ENCODE peak calls at places on chromosomes 11 and 22, in six cellular contexts. D, B, H, O, J and N are unnamed samples.
A peak's percentile ranks its signal among the peaks of the same experiment; 100 is the strongest.

GRCh38 chr11:125338886-125339811 is 156.9 kb downstream of the FEZ1 start:
- DNase-seq in O (no peak), B (no peak), D (no peak), J (no peak), H (no peak), N (no peak)

GRCh38 chr11:60098508-60098907 is 10.0 kb downstream of the MS4A2 start:
- DNase-seq in J (no peak), B (no peak), H (no peak), D (no peak), O (no peak), N (no peak)

GRCh38 chr11:119481667-119482400 is 58.9 kb upstream of the THY1 start:
- DNase-seq in O (no peak), H (no peak), B (no peak), D (no peak), J (peak; percentile 45), N (no peak)

GRCh38 chr11:86816251-86816726 is 15.9 kb downstream of the PRSS23 start:
- DNase-seq in D (peak; percentile 58), H (no peak), J (no peak), O (no peak), B (no peak), N (no peak)

GRCh38 chr22:45972091-45972867 is 4.7 kb downstream of the WNT7B start:
- DNase-seq in B (no peak), O (peak; percentile 23), H (no peak), J (no peak), D (no peak), N (no peak)

GRCh38 chr11:84793318-84793717 is 833.8 kb downstream of the DLG2 start:
- DNase-seq in H (no peak), D (no peak), J (no peak), O (no peak), B (no peak), N (no peak)

GRCh38 chr22:19687561-19688300 is 26.6 kb upstream of the SEPTIN5 start:
- DNase-seq in B (no peak), D (no peak), O (no peak), J (no peak), H (no peak), N (no peak)

GRCh38 chr11:5983443-5983842 is 3.3 kb downstream of the OR52L1 start:
- DNase-seq in D (no peak), J (no peak), B (no peak), H (no peak), O (no peak), N (no peak)

DNA sequence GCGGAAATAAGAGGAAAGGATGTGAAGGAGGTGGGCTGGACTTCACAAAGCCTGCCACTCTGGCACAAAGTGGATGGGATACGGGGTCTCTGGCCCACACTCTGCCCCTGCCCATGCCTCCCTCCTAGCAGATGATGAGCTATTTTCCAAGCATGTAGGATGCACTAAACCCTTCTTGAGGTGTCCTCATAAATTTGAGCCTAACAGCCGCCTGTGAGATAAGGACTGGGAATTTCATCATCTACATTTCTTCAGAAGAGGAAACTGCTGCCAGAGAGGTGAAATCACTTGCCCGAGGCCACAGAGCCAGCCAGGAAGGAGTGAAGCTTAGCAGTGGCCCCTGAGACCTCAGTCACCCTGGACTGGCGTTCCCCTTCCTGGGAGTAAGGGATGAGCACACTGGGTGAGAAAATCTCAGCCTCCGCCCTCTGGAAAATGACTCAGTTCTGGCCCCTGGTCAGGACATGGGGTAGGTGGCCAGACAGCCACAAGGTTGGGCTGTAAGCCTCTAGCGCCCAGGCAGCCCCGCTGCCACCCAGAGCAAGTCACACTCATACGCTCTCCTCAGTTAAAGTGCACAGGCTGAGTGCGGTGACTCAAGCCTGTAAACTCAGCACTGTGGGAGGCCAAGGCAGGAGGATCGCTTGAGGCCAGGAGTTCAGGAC is 27.9 kb downstream of the MB start:
- DNase-seq in B (no peak), D (peak; percentile 77), O (no peak), H (peak; percentile 57), J (no peak), N (peak; percentile 75)
- TF ChIP-seq POLR2A in B (no peak), D (no peak), O (no peak), H (no peak), J (no peak), N (no peak)

GRCh38 chr22:22855617-22856308 is 31.9 kb upstream of the IGLL5 start:
- DNase-seq in O (no peak), D (no peak), J (no peak), B (peak; percentile 34), H (no peak), N (no peak)

GRCh38 chr22:22857607-22858558 is 29.7 kb upstream of the IGLL5 start:
- DNase-seq in J (no peak), D (no peak), O (no peak), B (no peak), H (no peak), N (no peak)

GRCh38 chr22:22855085-22855484 is 32.5 kb upstream of the IGLL5 start:
- DNase-seq in O (no peak), B (no peak), H (no peak), J (no peak), D (no peak), N (no peak)

GRCh38 chr22:22856885-22857606 is 30.6 kb upstream of the IGLL5 start:
- DNase-seq in J (no peak), D (no peak), O (no peak), B (no peak), H (no peak), N (no peak)

DNA sequence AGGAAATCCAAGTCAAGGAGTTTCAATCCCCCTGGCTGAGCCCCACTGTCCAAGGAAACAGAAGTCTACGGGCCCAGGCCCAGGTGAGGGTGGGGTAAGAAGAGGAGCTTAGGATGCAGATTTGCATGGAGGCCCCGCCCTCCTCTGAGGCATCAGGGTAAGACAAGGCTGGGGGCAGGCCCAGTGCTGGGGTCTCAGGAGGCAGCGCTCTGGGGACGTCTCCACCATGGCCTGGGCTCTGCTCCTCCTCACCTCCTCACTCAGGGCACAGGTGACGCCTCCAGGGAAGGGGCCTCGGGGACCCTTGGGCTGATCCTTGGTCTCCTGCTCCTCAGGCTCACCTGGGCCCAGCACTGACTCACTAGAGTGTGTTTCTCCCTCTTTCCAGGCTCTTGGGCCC is 31.3 kb upstream of the IGLL5 start:
- DNase-seq in O (no peak), B (no peak), J (no peak), H (no peak), D (no peak), N (no peak)
- TF ChIP-seq POLR2A in O (no peak), B (no peak), J (no peak), H (no peak), D (no peak), N (no peak)

DNA sequence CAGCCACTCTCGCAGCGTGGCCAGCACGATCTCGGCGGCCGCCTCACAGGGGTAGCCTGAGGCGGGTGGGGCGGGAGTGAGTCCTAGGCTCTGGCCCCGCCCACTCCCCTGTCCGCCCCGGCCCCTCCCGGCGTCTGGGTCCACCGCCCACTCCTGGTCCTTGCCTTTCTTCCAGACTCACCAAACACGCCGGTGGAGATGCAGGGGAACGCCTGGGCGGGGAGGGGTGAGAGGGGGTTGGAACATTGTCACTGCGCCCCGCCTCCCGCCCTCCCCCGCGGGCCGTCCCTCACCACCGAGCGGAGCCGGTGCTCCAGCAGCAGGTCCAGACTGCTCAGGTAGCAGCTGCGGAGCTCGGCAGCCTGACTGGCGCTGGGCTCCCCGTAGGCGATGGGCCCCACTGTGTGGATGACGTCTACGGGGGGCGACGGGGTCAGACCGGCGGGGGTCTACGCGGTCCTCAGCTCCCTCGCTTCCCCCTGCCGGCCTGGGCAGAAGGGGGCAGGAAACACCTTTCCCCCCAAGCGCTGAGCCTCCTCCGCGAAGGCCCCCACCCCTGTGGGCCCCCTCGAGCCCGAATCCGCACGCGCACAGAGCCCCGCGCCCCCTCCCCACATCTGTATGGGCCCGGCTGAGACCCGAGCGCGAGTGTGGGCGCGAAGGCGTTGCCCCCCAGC is 13.2 kb downstream of the OTUB1 start:
- DNase-seq in J (peak; percentile 45), D (no peak), O (peak; percentile 95), H (no peak), B (peak; percentile 86), N (no peak)
- TF ChIP-seq POLR2A in J (no peak), D (no peak), O (peak; percentile 29), H (no peak), B (no peak), N (no peak)

GRCh38 chr11:1750481-1750839 is at the start of gene IFITM10:
- DNase-seq in J (no peak), O (no peak), B (no peak), D (no peak), H (no peak), N (peak; percentile 77)
- TF ChIP-seq POLR2A in J (no peak), O (peak; percentile 26), B (no peak), D (no peak), H (no peak), N (peak; percentile 4)

DNA sequence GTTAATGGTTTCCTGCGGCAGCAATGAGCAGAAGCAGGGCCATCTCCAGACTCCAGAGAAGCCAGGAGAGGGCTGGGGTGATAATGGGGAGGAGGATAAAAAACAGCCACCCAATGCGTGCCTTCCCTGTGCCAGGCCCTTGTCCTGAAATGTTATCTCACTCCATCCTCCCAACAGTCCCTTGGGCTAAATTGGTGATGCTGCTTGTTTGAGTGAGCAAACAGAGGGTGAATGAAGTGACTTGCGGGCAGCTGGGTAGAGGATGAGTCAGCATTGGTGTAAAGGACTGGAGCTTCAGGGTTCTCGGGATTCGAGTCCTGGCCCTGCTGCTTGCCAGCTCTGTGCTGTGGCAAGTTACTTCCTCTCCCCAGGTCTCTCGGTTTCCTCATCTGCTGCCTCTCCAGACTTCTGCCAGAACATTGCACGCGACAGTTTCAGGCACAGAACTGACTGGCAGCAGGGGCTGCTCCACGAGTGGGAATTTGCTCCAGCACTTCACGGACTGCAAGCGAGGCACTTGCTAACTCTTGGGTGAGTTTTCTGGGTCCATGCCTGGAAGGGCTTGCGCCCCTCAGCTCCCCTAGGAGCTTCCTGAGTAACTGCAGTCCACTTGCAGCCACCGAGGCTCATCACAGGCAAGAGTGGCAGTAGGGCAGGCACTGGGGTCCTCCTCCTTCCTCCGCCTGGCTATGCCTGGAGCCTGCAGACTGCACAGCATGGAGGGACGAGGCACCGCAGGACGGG is at the start of gene P2RY6:
- DNase-seq in D (peak; percentile 60), J (no peak), H (no peak), B (no peak), O (no peak), N (peak; percentile 75)
- TF ChIP-seq POLR2A in D (no peak), J (peak; percentile 22), H (no peak), B (no peak), O (no peak), N (peak; percentile 9)

DNA sequence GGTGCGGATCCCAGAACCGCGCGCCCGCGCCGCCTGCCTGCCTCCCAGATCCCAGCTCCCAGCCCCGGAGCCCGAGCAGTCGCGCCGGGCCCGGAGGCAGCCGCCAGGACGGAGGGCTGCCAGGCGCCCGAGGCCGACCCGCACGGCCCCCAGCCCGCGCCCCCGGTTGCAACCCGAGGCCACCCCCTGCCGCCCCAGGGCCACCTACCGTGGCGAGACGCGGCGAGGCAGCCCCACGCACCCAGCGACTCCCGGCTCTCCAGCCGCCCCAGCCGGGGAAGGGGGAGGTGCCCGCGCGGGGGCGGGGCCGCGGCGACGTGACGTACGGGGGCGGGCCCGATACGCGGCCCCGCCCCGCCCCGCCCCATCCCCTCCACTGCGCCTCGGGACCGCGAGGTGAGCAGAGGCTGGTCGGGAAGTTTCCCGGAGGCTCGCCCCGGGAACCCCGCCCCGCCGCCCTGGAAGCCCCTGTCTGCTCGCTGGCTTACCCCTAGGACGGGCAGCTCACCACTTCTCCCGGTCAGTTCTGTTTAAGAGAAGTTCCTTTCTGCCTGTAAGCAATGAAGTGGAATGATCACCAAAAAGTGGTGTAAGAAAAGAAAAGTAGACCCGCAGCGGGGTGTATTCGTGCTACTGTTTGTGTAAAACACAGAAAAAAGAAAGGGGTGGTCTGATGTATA is at the start of gene TPST2:
- DNase-seq in H (peak; percentile 19), D (peak; percentile 65), B (peak; percentile 79), O (peak; percentile 76), J (peak; percentile 83), N (peak; percentile 54)
- TF ChIP-seq POLR2A in H (peak; percentile 43), D (peak; percentile 72), B (peak; percentile 75), O (peak; percentile 92), J (peak; percentile 68), N (peak; percentile 77)